ENCODE peak calls at places on chromosomes 3 and 15, in six cellular contexts. X is IMR-90, K is left ventricle myocardium inferior, O is right cardiac atrium, C is H9, G is heart right ventricle. A is an unnamed sample.

GRCh38 chr3:51937611-51938450 is 3.9 kb downstream of the RRP9 start:
- DNase-seq in X (no peak), K (no peak), O (no peak), C (no peak), G (no peak), A (no peak)

GRCh38 chr3:25678581-25678980 is 13.9 kb upstream of the TOP2B start:
- DNase-seq in X (no peak), K (no peak), O (no peak), C (no peak), G (no peak), A (no peak)

GRCh38 chr3:38551026-38551832 is 55.1 kb downstream of the EXOG start:
- DNase-seq in X (no peak), K (no peak), O (no peak), C (peak; percentile 15), G (no peak), A (no peak)

GRCh38 chr15:52183562-52184173 is 7.5 kb downstream of the GNB5 start:
- DNase-seq in X (peak; percentile 39), K (no peak), O (no peak), C (no peak), G (no peak), A (no peak)

GRCh38 chr3:44880284-44880683 is 5.9 kb downstream of the TGM4 start:
- DNase-seq in X (peak; percentile 41), K (no peak), O (no peak), C (no peak), G (no peak), A (no peak)

GRCh38 chr15:72231847-72232461 is 964 bp upstream of the PKM start:
- DNase-seq in X (peak; percentile 82), K (no peak), O (peak; percentile 64), C (no peak), G (no peak), A (peak; percentile 47)

GRCh38 chr3:72105306-72105705 is 320.4 kb upstream of the PROK2 start:
- DNase-seq in X (no peak), K (no peak), O (no peak), C (no peak), G (no peak), A (no peak)

GRCh38 chr15:27124287-27124830 is 153.4 kb downstream of the GABRG3 start:
- DNase-seq in X (no peak), K (no peak), O (no peak), C (no peak), G (no peak), A (no peak)

GRCh38 chr3:100640633-100641032 is 31.2 kb downstream of the ADGRG7 start:
- DNase-seq in X (no peak), K (no peak), O (no peak), C (no peak), G (no peak), A (no peak)

GRCh38 chr3:126961191-126961790 is 21.6 kb upstream of the PLXNA1 start:
- DNase-seq in X (peak; percentile 61), K (peak; percentile 83), O (peak; percentile 89), C (no peak), G (peak; percentile 76), A (peak; percentile 92)

GRCh38 chr3:165549665-165550064 is 287.6 kb downstream of the BCHE start:
- DNase-seq in X (no peak), K (no peak), O (no peak), C (peak; percentile 25), G (no peak), A (no peak)

GRCh38 chr3:175433026-175433668 is 574.0 kb downstream of the NAALADL2 start:
- DNase-seq in X (peak; percentile 93), K (no peak), O (no peak), C (no peak), G (no peak), A (no peak)

GRCh38 chr15:27487846-27488245 is 516.9 kb downstream of the GABRG3 start:
- DNase-seq in X (no peak), K (no peak), O (no peak), C (no peak), G (no peak), A (no peak)

GRCh38 chr3:14396293-14396692 is 6.1 kb upstream of the SLC6A6 start:
- DNase-seq in X (no peak), K (no peak), O (no peak), C (no peak), G (no peak), A (no peak)

GRCh38 chr3:2823016-2823415 is 287.2 kb downstream of the IL5RA start:
- DNase-seq in X (no peak), K (no peak), O (no peak), C (no peak), G (no peak), A (no peak)

GRCh38 chr3:37876279-37876678 is 14.6 kb downstream of the CTDSPL start:
- DNase-seq in X (no peak), K (no peak), O (no peak), C (no peak), G (no peak), A (no peak)

GRCh38 chr15:82995076-82995475 is 9.1 kb downstream of the RAMAC start:
- DNase-seq in X (no peak), K (no peak), O (no peak), C (no peak), G (no peak), A (no peak)

GRCh38 chr3:126245811-126246727 is 65.7 kb upstream of the ALDH1L1 start:
- DNase-seq in X (peak; percentile 65), K (no peak), O (peak; percentile 62), C (no peak), G (peak; percentile 48), A (peak; percentile 66)

GRCh38 chr3:136366289-136366688 is 116.1 kb downstream of the PCCB start:
- DNase-seq in X (peak; percentile 68), K (no peak), O (no peak), C (no peak), G (no peak), A (no peak)

GRCh38 chr3:189372205-189372764 is 200.5 kb downstream of the TPRG1 start:
- DNase-seq in X (no peak), K (no peak), O (no peak), C (no peak), G (no peak), A (no peak)

GRCh38 chr15:32030795-32031194 is 480 bp downstream of the CHRNA7 start:
- DNase-seq in X (no peak), K (no peak), O (no peak), C (peak; percentile 41), G (no peak), A (no peak)

GRCh38 chr15:100926258-100926657 is 7.1 kb downstream of the LRRK1 start:
- DNase-seq in X (no peak), K (no peak), O (no peak), C (peak; percentile 79), G (no peak), A (no peak)

GRCh38 chr15:69881310-69881660 is 216.4 kb downstream of the TLE3 start:
- DNase-seq in X (no peak), K (no peak), O (no peak), C (no peak), G (no peak), A (no peak)

GRCh38 chr3:104388624-104389023 is 978.1 kb upstream of the ALCAM start:
- DNase-seq in X (peak; percentile 19), K (no peak), O (no peak), C (no peak), G (no peak), A (no peak)

GRCh38 chr3:192637803-192638202 is 89.5 kb downstream of the FGF12 start:
- DNase-seq in X (no peak), K (no peak), O (no peak), C (no peak), G (no peak), A (no peak)

GRCh38 chr3:31105011-31105410 is 210.6 kb upstream of the GADL1 start:
- DNase-seq in X (no peak), K (no peak), O (no peak), C (no peak), G (no peak), A (no peak)

GRCh38 chr15:84400017-84400740 is 164.6 kb downstream of the GOLGA6L4 start:
- DNase-seq in X (no peak), K (no peak), O (no peak), C (peak; percentile 14), G (no peak), A (peak; percentile 34)

GRCh38 chr3:189324538-189325138 is 152.9 kb downstream of the TPRG1 start:
- DNase-seq in X (peak; percentile 72), K (no peak), O (no peak), C (no peak), G (no peak), A (peak; percentile 45)

GRCh38 chr3:151075869-151076573 is 9.4 kb upstream of the MED12L start:
- DNase-seq in X (no peak), K (no peak), O (no peak), C (no peak), G (no peak), A (no peak)

GRCh38 chr3:53806182-53807116 is 39.8 kb downstream of the CHDH start:
- DNase-seq in X (peak; percentile 82), K (no peak), O (no peak), C (no peak), G (peak; percentile 30), A (no peak)

GRCh38 chr3:77945320-77945719 is 905.4 kb downstream of the ROBO2 start:
- DNase-seq in X (no peak), K (no peak), O (no peak), C (no peak), G (no peak), A (no peak)

GRCh38 chr15:97501291-97501690 is 459.2 kb upstream of the ARRDC4 start:
- DNase-seq in X (no peak), K (no peak), O (no peak), C (no peak), G (no peak), A (no peak)

GRCh38 chr15:97504031-97504430 is 456.5 kb upstream of the ARRDC4 start:
- DNase-seq in X (peak; percentile 0), K (no peak), O (no peak), C (no peak), G (no peak), A (no peak)

DNA sequence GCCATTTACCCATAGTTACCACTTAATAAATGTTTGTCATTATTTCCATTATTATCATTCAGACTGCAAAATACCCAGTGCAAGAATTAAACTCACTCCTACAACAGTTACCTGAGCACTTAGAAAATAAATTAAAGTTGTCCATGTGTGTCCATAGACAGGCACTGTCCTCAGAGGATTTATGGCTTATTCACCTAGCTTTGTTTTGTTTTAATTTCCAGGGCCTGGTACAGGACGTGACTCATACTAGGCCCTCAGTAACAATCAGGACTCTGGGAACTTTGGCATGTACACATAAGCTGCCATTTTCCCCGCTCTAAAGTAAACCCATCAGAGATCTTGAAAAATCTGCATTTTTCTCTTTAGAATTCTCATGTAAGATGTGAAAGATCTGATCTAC is 458.5 kb upstream of the ARRDC4 start:
- DNase-seq in X (no peak), K (no peak), O (no peak), C (no peak), G (no peak), A (no peak)
- H3K27ac ChIP-seq in X (no peak overlapping the region), K (no peak overlapping the region), O (no peak overlapping the region), C (no peak overlapping the region), G (no peak overlapping the region), A (no peak overlapping the region)

GRCh38 chr15:74791007-74791406 is 9.1 kb downstream of the CSK start:
- DNase-seq in X (no peak), K (no peak), O (no peak), C (no peak), G (no peak), A (no peak)
- H3K27ac ChIP-seq in X (no peak overlapping the region), K (peak overlapping the region; percentile 98), O (no peak overlapping the region), C (no peak overlapping the region), G (peak overlapping the region; percentile 93), A (peak overlapping the region; percentile 63)

GRCh38 chr15:98714906-98715305 is 66.6 kb downstream of the IGF1R start:
- DNase-seq in X (no peak), K (peak; percentile 43), O (no peak), C (no peak), G (no peak), A (no peak)
- H3K27ac ChIP-seq in X (no peak overlapping the region), K (peak overlapping the region; percentile 90), O (peak overlapping the region; percentile 65), C (no peak overlapping the region), G (peak overlapping the region; percentile 87), A (peak overlapping the region; percentile 32)

GRCh38 chr3:46962427-46962826 is 14.1 kb downstream of the CCDC12 start:
- DNase-seq in X (no peak), K (no peak), O (no peak), C (no peak), G (no peak), A (no peak)
- H3K27ac ChIP-seq in X (no peak overlapping the region), K (no peak overlapping the region), O (no peak overlapping the region), C (no peak overlapping the region), G (no peak overlapping the region), A (no peak overlapping the region)